ENCODE peak calls at places on chromosomes 2 and 18, in six cellular contexts. One of them, this sample, is unnamed. For H3K4me1 and H3K36me3, the result is how much of the 10 kb centered on the place peaks cover.

GRCh38 chr18:519019-519879 is 18.7 kb upstream of the COLEC12 start:
- DNase-seq in CD8-positive, alpha-beta T cell: no peak
- DNase-seq in neuronal stem cell: no peak
- DNase-seq in pancreas: peak
- DNase-seq in fibroblast of lung: peak
- DNase-seq in Panc1: no peak
- DNase-seq in this sample: no peak

GRCh38 chr2:55107428-55107827 is 57.2 kb upstream of the RTN4 start:
- DNase-seq in CD8-positive, alpha-beta T cell: no peak
- DNase-seq in neuronal stem cell: no peak
- DNase-seq in pancreas: no peak
- DNase-seq in fibroblast of lung: peak
- DNase-seq in Panc1: no peak
- DNase-seq in this sample: no peak

GRCh38 chr18:55609426-55609825 is 21.4 kb upstream of the TCF4 start:
- DNase-seq in CD8-positive, alpha-beta T cell: no peak
- DNase-seq in neuronal stem cell: no peak
- DNase-seq in pancreas: no peak
- DNase-seq in fibroblast of lung: no peak
- DNase-seq in Panc1: no peak
- DNase-seq in this sample: no peak

GRCh38 chr18:42261731-42262130 is 306.7 kb downstream of the PIK3C3 start:
- DNase-seq in CD8-positive, alpha-beta T cell: no peak
- DNase-seq in neuronal stem cell: no peak
- DNase-seq in pancreas: no peak
- DNase-seq in fibroblast of lung: no peak
- DNase-seq in Panc1: no peak
- DNase-seq in this sample: no peak

GRCh38 chr2:46706264-46706983 is 209.2 kb downstream of the MCFD2 start:
- DNase-seq in CD8-positive, alpha-beta T cell: no peak
- DNase-seq in neuronal stem cell: no peak
- DNase-seq in pancreas: no peak
- DNase-seq in fibroblast of lung: peak
- DNase-seq in Panc1: no peak
- DNase-seq in this sample: no peak

GRCh38 chr2:113180131-113180946 is 6.6 kb downstream of the PSD4 start:
- DNase-seq in CD8-positive, alpha-beta T cell: no peak
- DNase-seq in neuronal stem cell: no peak
- DNase-seq in pancreas: no peak
- DNase-seq in fibroblast of lung: no peak
- DNase-seq in Panc1: no peak
- DNase-seq in this sample: no peak

GRCh38 chr2:137050949-137051348 is 285.6 kb downstream of the THSD7B start:
- DNase-seq in CD8-positive, alpha-beta T cell: no peak
- DNase-seq in neuronal stem cell: no peak
- DNase-seq in pancreas: no peak
- DNase-seq in fibroblast of lung: no peak
- DNase-seq in Panc1: peak
- DNase-seq in this sample: no peak

GRCh38 chr2:69345434-69345833 is 41.6 kb downstream of the GFPT1 start:
- DNase-seq in CD8-positive, alpha-beta T cell: no peak
- DNase-seq in neuronal stem cell: no peak
- DNase-seq in pancreas: no peak
- DNase-seq in fibroblast of lung: no peak
- DNase-seq in Panc1: no peak
- DNase-seq in this sample: no peak

GRCh38 chr18:24075731-24076130 is 61.2 kb downstream of the TTC39C start:
- DNase-seq in CD8-positive, alpha-beta T cell: no peak
- DNase-seq in neuronal stem cell: no peak
- DNase-seq in pancreas: no peak
- DNase-seq in fibroblast of lung: no peak
- DNase-seq in Panc1: no peak
- DNase-seq in this sample: no peak

GRCh38 chr2:235278771-235279355 is 215.0 kb upstream of the AGAP1 start:
- DNase-seq in CD8-positive, alpha-beta T cell: no peak
- DNase-seq in neuronal stem cell: no peak
- DNase-seq in pancreas: no peak
- DNase-seq in fibroblast of lung: peak
- DNase-seq in Panc1: no peak
- DNase-seq in this sample: no peak

GRCh38 chr18:49183921-49184320 is 233.2 kb upstream of the SMAD7 start:
- DNase-seq in CD8-positive, alpha-beta T cell: no peak
- DNase-seq in neuronal stem cell: no peak
- DNase-seq in pancreas: no peak
- DNase-seq in fibroblast of lung: no peak
- DNase-seq in Panc1: no peak
- DNase-seq in this sample: no peak

GRCh38 chr18:68438983-68439382 is 275.9 kb downstream of the TMX3 start:
- DNase-seq in CD8-positive, alpha-beta T cell: no peak
- DNase-seq in neuronal stem cell: peak
- DNase-seq in pancreas: no peak
- DNase-seq in fibroblast of lung: peak
- DNase-seq in Panc1: no peak
- DNase-seq in this sample: no peak

GRCh38 chr2:218319813-218320360 is 27.6 kb upstream of the TMBIM1 start:
- DNase-seq in CD8-positive, alpha-beta T cell: no peak
- DNase-seq in neuronal stem cell: no peak
- DNase-seq in pancreas: no peak
- DNase-seq in fibroblast of lung: no peak
- DNase-seq in Panc1: no peak
- DNase-seq in this sample: no peak

GRCh38 chr2:167651406-167652151 is 595.8 kb downstream of the STK39 start:
- DNase-seq in CD8-positive, alpha-beta T cell: no peak
- DNase-seq in neuronal stem cell: peak
- DNase-seq in pancreas: no peak
- DNase-seq in fibroblast of lung: no peak
- DNase-seq in Panc1: no peak
- DNase-seq in this sample: no peak

GRCh38 chr2:70418514-70418913 is 116.6 kb upstream of the FAM136A start:
- DNase-seq in CD8-positive, alpha-beta T cell: no peak
- DNase-seq in neuronal stem cell: no peak
- DNase-seq in pancreas: no peak
- DNase-seq in fibroblast of lung: no peak
- DNase-seq in Panc1: no peak
- DNase-seq in this sample: no peak

GRCh38 chr2:10817413-10817812 is 4.8 kb upstream of the PDIA6 start:
- DNase-seq in CD8-positive, alpha-beta T cell: no peak
- DNase-seq in neuronal stem cell: no peak
- DNase-seq in pancreas: no peak
- DNase-seq in fibroblast of lung: no peak
- DNase-seq in Panc1: no peak
- DNase-seq in this sample: no peak

GRCh38 chr2:100317634-100318033 is 4.7 kb downstream of the LONRF2 start:
- DNase-seq in CD8-positive, alpha-beta T cell: no peak
- DNase-seq in neuronal stem cell: no peak
- DNase-seq in pancreas: no peak
- DNase-seq in fibroblast of lung: no peak
- DNase-seq in Panc1: no peak
- DNase-seq in this sample: no peak

GRCh38 chr18:43193336-43193735 is 77.9 kb upstream of the RIT2 start:
- DNase-seq in CD8-positive, alpha-beta T cell: no peak
- DNase-seq in neuronal stem cell: no peak
- DNase-seq in pancreas: no peak
- DNase-seq in fibroblast of lung: no peak
- DNase-seq in Panc1: no peak
- DNase-seq in this sample: no peak

GRCh38 chr2:46978696-46979095 is 63.1 kb upstream of the MCFD2 start:
- DNase-seq in CD8-positive, alpha-beta T cell: no peak
- DNase-seq in neuronal stem cell: no peak
- DNase-seq in pancreas: no peak
- DNase-seq in fibroblast of lung: no peak
- DNase-seq in Panc1: no peak
- DNase-seq in this sample: peak

GRCh38 chr2:73033766-73034381 is 37.6 kb downstream of the SFXN5 start:
- DNase-seq in CD8-positive, alpha-beta T cell: no peak
- DNase-seq in neuronal stem cell: no peak
- DNase-seq in pancreas: no peak
- DNase-seq in fibroblast of lung: no peak
- DNase-seq in Panc1: no peak
- DNase-seq in this sample: no peak

GRCh38 chr2:28296243-28296642 is 96.4 kb upstream of the FOSL2 start:
- DNase-seq in CD8-positive, alpha-beta T cell: no peak
- DNase-seq in neuronal stem cell: no peak
- DNase-seq in pancreas: no peak
- DNase-seq in fibroblast of lung: peak
- DNase-seq in Panc1: no peak
- DNase-seq in this sample: no peak

GRCh38 chr2:221673248-221673647 is 101.1 kb upstream of the EPHA4 start:
- DNase-seq in CD8-positive, alpha-beta T cell: no peak
- DNase-seq in neuronal stem cell: no peak
- DNase-seq in pancreas: no peak
- DNase-seq in fibroblast of lung: peak
- DNase-seq in Panc1: no peak
- DNase-seq in this sample: no peak

GRCh38 chr18:76450912-76451421 is 44.1 kb downstream of the ZNF516 start:
- DNase-seq in CD8-positive, alpha-beta T cell: no peak
- DNase-seq in neuronal stem cell: peak
- DNase-seq in pancreas: peak
- DNase-seq in fibroblast of lung: peak
- DNase-seq in Panc1: no peak
- DNase-seq in this sample: no peak

GRCh38 chr18:59787998-59788875 is 91.0 kb upstream of the CCBE1 start:
- DNase-seq in CD8-positive, alpha-beta T cell: no peak
- DNase-seq in neuronal stem cell: no peak
- DNase-seq in pancreas: no peak
- DNase-seq in fibroblast of lung: peak
- DNase-seq in Panc1: no peak
- DNase-seq in this sample: no peak

GRCh38 chr2:210459925-210460862 is 16.4 kb downstream of the LANCL1 start:
- DNase-seq in CD8-positive, alpha-beta T cell: no peak
- DNase-seq in neuronal stem cell: no peak
- DNase-seq in pancreas: no peak
- DNase-seq in fibroblast of lung: no peak
- DNase-seq in Panc1: no peak
- DNase-seq in this sample: no peak

GRCh38 chr2:42105330-42106256 is 57.8 kb downstream of the PKDCC start:
- DNase-seq in CD8-positive, alpha-beta T cell: peak
- DNase-seq in neuronal stem cell: no peak
- DNase-seq in pancreas: no peak
- DNase-seq in fibroblast of lung: no peak
- DNase-seq in Panc1: no peak
- DNase-seq in this sample: peak

GRCh38 chr2:197708331-197708730 is 3.2 kb downstream of the MARS2 start:
- DNase-seq in CD8-positive, alpha-beta T cell: no peak
- DNase-seq in neuronal stem cell: no peak
- DNase-seq in pancreas: no peak
- DNase-seq in fibroblast of lung: peak
- DNase-seq in Panc1: no peak
- DNase-seq in this sample: no peak

GRCh38 chr2:12502759-12503158 is 214.0 kb upstream of the TRIB2 start:
- DNase-seq in CD8-positive, alpha-beta T cell: no peak
- DNase-seq in neuronal stem cell: no peak
- DNase-seq in pancreas: no peak
- DNase-seq in fibroblast of lung: peak
- DNase-seq in Panc1: no peak
- DNase-seq in this sample: no peak

GRCh38 chr2:12501469-12502147 is 215.1 kb upstream of the TRIB2 start:
- DNase-seq in CD8-positive, alpha-beta T cell: no peak
- DNase-seq in neuronal stem cell: no peak
- DNase-seq in pancreas: no peak
- DNase-seq in fibroblast of lung: no peak
- DNase-seq in Panc1: no peak
- DNase-seq in this sample: peak

GRCh38 chr2:12498703-12499102 is 218.0 kb upstream of the TRIB2 start:
- DNase-seq in CD8-positive, alpha-beta T cell: no peak
- DNase-seq in neuronal stem cell: no peak
- DNase-seq in pancreas: no peak
- DNase-seq in fibroblast of lung: peak
- DNase-seq in Panc1: no peak
- DNase-seq in this sample: no peak

GRCh38 chr2:12498286-12498685 is 218.4 kb upstream of the TRIB2 start:
- DNase-seq in CD8-positive, alpha-beta T cell: no peak
- DNase-seq in neuronal stem cell: no peak
- DNase-seq in pancreas: no peak
- DNase-seq in fibroblast of lung: no peak
- DNase-seq in Panc1: no peak
- DNase-seq in this sample: no peak

GRCh38 chr2:12500899-12501298 is 215.8 kb upstream of the TRIB2 start:
- DNase-seq in CD8-positive, alpha-beta T cell: no peak
- DNase-seq in neuronal stem cell: no peak
- DNase-seq in pancreas: no peak
- DNase-seq in fibroblast of lung: no peak
- DNase-seq in Panc1: no peak
- DNase-seq in this sample: no peak
- H3K4me1 ChIP-seq in CD8-positive, alpha-beta T cell: half or more
- H3K4me1 ChIP-seq in neuronal stem cell: under half
- H3K4me1 ChIP-seq in pancreas: under half
- H3K4me1 ChIP-seq in fibroblast of lung: under half
- H3K4me1 ChIP-seq in Panc1: under half
- H3K4me1 ChIP-seq in this sample: half or more

GRCh38 chr18:41126541-41127235 is 828.3 kb upstream of the PIK3C3 start:
- DNase-seq in CD8-positive, alpha-beta T cell: no peak
- DNase-seq in neuronal stem cell: no peak
- DNase-seq in pancreas: no peak
- DNase-seq in fibroblast of lung: peak
- DNase-seq in Panc1: no peak
- DNase-seq in this sample: no peak

DNA sequence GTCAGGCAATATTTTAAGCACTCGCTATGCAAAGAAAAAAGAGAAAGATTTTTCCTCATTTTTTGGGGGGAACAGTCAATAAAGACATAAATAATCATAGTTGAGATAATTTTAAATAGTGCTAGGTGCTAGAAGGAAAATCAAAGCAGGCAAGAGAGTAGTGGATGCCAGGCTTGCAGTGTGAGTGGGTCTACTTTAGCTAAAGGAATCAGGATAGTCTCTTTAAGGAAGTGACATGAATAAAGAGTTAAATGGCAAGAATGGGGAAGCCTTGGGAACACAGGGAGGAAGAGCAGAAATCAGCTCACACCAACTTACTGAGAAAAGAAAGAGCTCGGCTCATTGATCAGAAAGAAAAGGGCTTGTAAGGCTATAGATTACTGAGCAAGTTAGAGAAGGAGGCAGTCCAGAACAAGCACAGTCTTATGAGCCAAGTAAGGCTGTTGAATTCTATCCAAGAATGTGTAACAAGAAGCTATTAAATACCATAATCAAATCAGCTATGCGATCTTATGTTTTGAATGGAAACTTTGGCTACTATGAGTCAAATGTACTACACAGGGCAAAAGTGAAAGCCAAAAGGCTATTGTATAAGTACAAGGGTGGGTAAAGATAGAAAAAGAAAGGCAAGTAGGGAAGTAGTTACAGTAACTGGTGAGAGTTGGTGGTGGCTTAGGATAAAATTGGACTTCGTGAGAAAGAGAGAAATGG is 833.8 kb upstream of the PIK3C3 start:
- DNase-seq in CD8-positive, alpha-beta T cell: no peak
- DNase-seq in neuronal stem cell: peak
- DNase-seq in pancreas: no peak
- DNase-seq in fibroblast of lung: peak
- DNase-seq in Panc1: no peak
- DNase-seq in this sample: no peak
- H3K4me3 ChIP-seq in CD8-positive, alpha-beta T cell: no peak
- H3K4me3 ChIP-seq in neuronal stem cell: no peak
- H3K4me3 ChIP-seq in pancreas: no peak
- H3K4me3 ChIP-seq in fibroblast of lung: no peak
- H3K4me3 ChIP-seq in Panc1: no peak
- H3K4me3 ChIP-seq in this sample: no peak

GRCh38 chr2:171778515-171778914 is 91.2 kb downstream of the DYNC1I2 start:
- DNase-seq in CD8-positive, alpha-beta T cell: no peak
- DNase-seq in neuronal stem cell: no peak
- DNase-seq in pancreas: no peak
- DNase-seq in fibroblast of lung: no peak
- DNase-seq in Panc1: no peak
- DNase-seq in this sample: no peak
- H3K36me3 ChIP-seq in CD8-positive, alpha-beta T cell: under half
- H3K36me3 ChIP-seq in neuronal stem cell: under half
- H3K36me3 ChIP-seq in pancreas: under half
- H3K36me3 ChIP-seq in fibroblast of lung: under half
- H3K36me3 ChIP-seq in Panc1: under half
- H3K36me3 ChIP-seq in this sample: under half

GRCh38 chr18:78867131-78867530 is 112.5 kb upstream of the SALL3 start:
- DNase-seq in CD8-positive, alpha-beta T cell: no peak
- DNase-seq in neuronal stem cell: no peak
- DNase-seq in pancreas: no peak
- DNase-seq in fibroblast of lung: no peak
- DNase-seq in Panc1: no peak
- DNase-seq in this sample: no peak
- H3K4me1 ChIP-seq in CD8-positive, alpha-beta T cell: under half
- H3K4me1 ChIP-seq in neuronal stem cell: under half
- H3K4me1 ChIP-seq in pancreas: under half
- H3K4me1 ChIP-seq in fibroblast of lung: under half
- H3K4me1 ChIP-seq in Panc1: under half
- H3K4me1 ChIP-seq in this sample: under half

This sample was measured in naive thymus-derived CD4-positive, alpha-beta T cell.